ENCODE peak calls at places on chromosomes 5 and 9, in ten cellular contexts. One of them, this sample, is unnamed.
A peak's percentile ranks its signal among the peaks of the same experiment; 100 is the strongest.

GRCh38 chr9:20044686-20045085 is 255.8 kb upstream of the SLC24A2 start:
- DNase-seq in head of caudate nucleus: no peak
- DNase-seq in activated T-helper 1 cell treated with Interleukin-2 at 50 U/mL for 16 hours: no peak
- DNase-seq in NCI-H69: no peak
- DNase-seq in K562: no peak
- DNase-seq in fibroblast of lung: peak; percentile 28
- DNase-seq in neural crest cell: no peak
- DNase-seq in astrocyte of the hippocampus: peak; percentile 9
- DNase-seq in amniotic stem cell: no peak
- DNase-seq in Calu3: no peak
- DNase-seq in this sample: peak; percentile 42

GRCh38 chr5:98259595-98259994 is 513.9 kb upstream of the RGMB start:
- DNase-seq in head of caudate nucleus: no peak
- DNase-seq in activated T-helper 1 cell treated with Interleukin-2 at 50 U/mL for 16 hours: no peak
- DNase-seq in NCI-H69: peak; percentile 25
- DNase-seq in K562: no peak
- DNase-seq in fibroblast of lung: no peak
- DNase-seq in neural crest cell: no peak
- DNase-seq in astrocyte of the hippocampus: no peak
- DNase-seq in amniotic stem cell: no peak
- DNase-seq in Calu3: no peak
- DNase-seq in this sample: no peak

GRCh38 chr5:142446131-142446959 is 121.5 kb upstream of the SPRY4 start:
- DNase-seq in head of caudate nucleus: no peak
- DNase-seq in activated T-helper 1 cell treated with Interleukin-2 at 50 U/mL for 16 hours: no peak
- DNase-seq in NCI-H69: no peak
- DNase-seq in K562: peak; percentile 26
- DNase-seq in fibroblast of lung: peak; percentile 84
- DNase-seq in neural crest cell: no peak
- DNase-seq in astrocyte of the hippocampus: peak; percentile 81
- DNase-seq in amniotic stem cell: no peak
- DNase-seq in Calu3: peak; percentile 20
- DNase-seq in this sample: peak; percentile 55

GRCh38 chr9:134483361-134484184 is 157.3 kb downstream of the RXRA start:
- DNase-seq in head of caudate nucleus: no peak
- DNase-seq in activated T-helper 1 cell treated with Interleukin-2 at 50 U/mL for 16 hours: no peak
- DNase-seq in NCI-H69: no peak
- DNase-seq in K562: no peak
- DNase-seq in fibroblast of lung: no peak
- DNase-seq in neural crest cell: no peak
- DNase-seq in astrocyte of the hippocampus: no peak
- DNase-seq in amniotic stem cell: no peak
- DNase-seq in Calu3: no peak
- DNase-seq in this sample: no peak

GRCh38 chr9:79176298-79176697 is 395.5 kb upstream of the TLE4 start:
- DNase-seq in head of caudate nucleus: no peak
- DNase-seq in activated T-helper 1 cell treated with Interleukin-2 at 50 U/mL for 16 hours: no peak
- DNase-seq in NCI-H69: no peak
- DNase-seq in K562: no peak
- DNase-seq in fibroblast of lung: peak; percentile 46
- DNase-seq in neural crest cell: no peak
- DNase-seq in astrocyte of the hippocampus: no peak
- DNase-seq in amniotic stem cell: no peak
- DNase-seq in Calu3: no peak
- DNase-seq in this sample: no peak

GRCh38 chr5:36701085-36701691 is 94.8 kb downstream of the SLC1A3 start:
- DNase-seq in head of caudate nucleus: no peak
- DNase-seq in activated T-helper 1 cell treated with Interleukin-2 at 50 U/mL for 16 hours: no peak
- DNase-seq in NCI-H69: no peak
- DNase-seq in K562: no peak
- DNase-seq in fibroblast of lung: no peak
- DNase-seq in neural crest cell: no peak
- DNase-seq in astrocyte of the hippocampus: peak; percentile 33
- DNase-seq in amniotic stem cell: no peak
- DNase-seq in Calu3: no peak
- DNase-seq in this sample: no peak

GRCh38 chr9:82108474-82108873 is 119.9 kb downstream of the SPATA31D1 start:
- DNase-seq in head of caudate nucleus: no peak
- DNase-seq in activated T-helper 1 cell treated with Interleukin-2 at 50 U/mL for 16 hours: no peak
- DNase-seq in NCI-H69: no peak
- DNase-seq in K562: no peak
- DNase-seq in fibroblast of lung: no peak
- DNase-seq in neural crest cell: no peak
- DNase-seq in astrocyte of the hippocampus: no peak
- DNase-seq in amniotic stem cell: no peak
- DNase-seq in Calu3: no peak
- DNase-seq in this sample: no peak

GRCh38 chr9:88567870-88568269 is 32.9 kb downstream of the NXNL2 start:
- DNase-seq in head of caudate nucleus: no peak
- DNase-seq in activated T-helper 1 cell treated with Interleukin-2 at 50 U/mL for 16 hours: no peak
- DNase-seq in NCI-H69: no peak
- DNase-seq in K562: no peak
- DNase-seq in fibroblast of lung: no peak
- DNase-seq in neural crest cell: no peak
- DNase-seq in astrocyte of the hippocampus: no peak
- DNase-seq in amniotic stem cell: no peak
- DNase-seq in Calu3: no peak
- DNase-seq in this sample: no peak

GRCh38 chr5:84259221-84260045 is 125.2 kb downstream of the EDIL3 start:
- DNase-seq in head of caudate nucleus: no peak
- DNase-seq in activated T-helper 1 cell treated with Interleukin-2 at 50 U/mL for 16 hours: no peak
- DNase-seq in NCI-H69: peak; percentile 84
- DNase-seq in K562: no peak
- DNase-seq in fibroblast of lung: peak; percentile 48
- DNase-seq in neural crest cell: no peak
- DNase-seq in astrocyte of the hippocampus: no peak
- DNase-seq in amniotic stem cell: no peak
- DNase-seq in Calu3: no peak
- DNase-seq in this sample: no peak

GRCh38 chr9:134686896-134687295 is 45.3 kb downstream of the COL5A1 start:
- DNase-seq in head of caudate nucleus: no peak
- DNase-seq in activated T-helper 1 cell treated with Interleukin-2 at 50 U/mL for 16 hours: no peak
- DNase-seq in NCI-H69: no peak
- DNase-seq in K562: no peak
- DNase-seq in fibroblast of lung: no peak
- DNase-seq in neural crest cell: no peak
- DNase-seq in astrocyte of the hippocampus: no peak
- DNase-seq in amniotic stem cell: no peak
- DNase-seq in Calu3: no peak
- DNase-seq in this sample: no peak

GRCh38 chr5:1661311-1661710 is 137.6 kb upstream of the LPCAT1 start:
- DNase-seq in head of caudate nucleus: no peak
- DNase-seq in activated T-helper 1 cell treated with Interleukin-2 at 50 U/mL for 16 hours: no peak
- DNase-seq in NCI-H69: peak; percentile 20
- DNase-seq in K562: no peak
- DNase-seq in fibroblast of lung: no peak
- DNase-seq in neural crest cell: no peak
- DNase-seq in astrocyte of the hippocampus: no peak
- DNase-seq in amniotic stem cell: no peak
- DNase-seq in Calu3: no peak
- DNase-seq in this sample: no peak